ENCODE peak calls at places on chromosomes 3 and 15, in six cellular contexts. T, M, Z, A, F and K are unnamed samples.

GRCh38 chr3:187767266-187768032 is 22.2 kb upstream of the BCL6 start:
- DNase-seq in Z (no peak), M (peak; percentile 47), F (peak; percentile 65), T (no peak), A (peak; percentile 44), K (peak; percentile 72)

GRCh38 chr3:71546781-71547180 is 36.7 kb downstream of the FOXP1 start:
- DNase-seq in T (no peak), F (no peak), A (no peak), M (no peak), Z (no peak), K (no peak)

GRCh38 chr3:178439504-178439903 is 96.7 kb upstream of the KCNMB2 start:
- DNase-seq in F (peak; percentile 67), A (peak; percentile 77), Z (peak; percentile 26), T (no peak), M (peak; percentile 62), K (peak; percentile 53)

GRCh38 chr15:70083423-70083822 is 14.3 kb downstream of the TLE3 start:
- DNase-seq in T (no peak), F (no peak), A (no peak), Z (no peak), M (no peak), K (no peak)

GRCh38 chr15:39581501-39582285 is 814 bp downstream of the THBS1 start:
- DNase-seq in T (no peak), F (peak; percentile 32), Z (no peak), M (no peak), A (peak; percentile 55), K (no peak)

GRCh38 chr15:94002026-94002425 is 229.3 kb upstream of the MCTP2 start:
- DNase-seq in M (no peak), T (no peak), F (no peak), A (no peak), Z (no peak), K (no peak)

GRCh38 chr3:165983284-165983683 is 146.1 kb upstream of the BCHE start:
- DNase-seq in M (peak; percentile 5), Z (no peak), A (peak; percentile 40), F (peak; percentile 30), T (no peak), K (no peak)

GRCh38 chr3:187064210-187065115 is 74.8 kb downstream of the RPL39L start:
- DNase-seq in Z (no peak), A (peak; percentile 42), F (no peak), T (no peak), M (no peak), K (peak; percentile 23)

GRCh38 chr3:187684880-187685279 is 14.7 kb upstream of the SST start:
- DNase-seq in M (peak; percentile 67), Z (no peak), A (peak; percentile 82), F (peak; percentile 33), T (no peak), K (no peak)

GRCh38 chr3:77091809-77092208 is 51.9 kb downstream of the ROBO2 start:
- DNase-seq in F (no peak), T (no peak), M (no peak), A (no peak), Z (no peak), K (no peak)

GRCh38 chr15:90230071-90230494 is 3.7 kb downstream of the CIB1 start:
- DNase-seq in F (no peak), Z (peak; percentile 94), A (no peak), T (no peak), M (no peak), K (no peak)

GRCh38 chr3:127735767-127736693 is 63.3 kb downstream of the ABTB1 start:
- DNase-seq in A (peak; percentile 82), F (peak; percentile 85), Z (peak; percentile 63), T (no peak), M (peak; percentile 72), K (no peak)

GRCh38 chr3:30549600-30549999 is 56.8 kb upstream of the TGFBR2 start:
- DNase-seq in Z (no peak), A (no peak), T (no peak), M (no peak), F (no peak), K (no peak)

GRCh38 chr15:72199721-72200212 is 2.2 kb upstream of the GRAMD2A start:
- DNase-seq in M (peak; percentile 49), T (peak; percentile 83), Z (peak; percentile 90), A (peak; percentile 81), F (peak; percentile 67), K (peak; percentile 29)

GRCh38 chr3:137525471-137525870 is 238.6 kb upstream of the SOX14 start:
- DNase-seq in F (no peak), M (no peak), Z (no peak), T (no peak), A (no peak), K (no peak)

GRCh38 chr3:51024765-51025681 is 350.3 kb downstream of the DOCK3 start:
- DNase-seq in T (no peak), M (no peak), A (no peak), Z (no peak), F (no peak), K (no peak)

GRCh38 chr3:17678116-17678741 is 64.2 kb downstream of the TBC1D5 start:
- DNase-seq in Z (no peak), A (peak; percentile 52), T (no peak), F (peak; percentile 52), M (peak; percentile 72), K (peak; percentile 28)

GRCh38 chr3:38353151-38353550 is 6.6 kb downstream of the XYLB start:
- DNase-seq in T (peak; percentile 43), Z (peak; percentile 33), A (peak; percentile 34), F (peak; percentile 26), M (peak; percentile 21), K (no peak)

GRCh38 chr3:46442591-46443530 is 21.8 kb downstream of the LTF start:
- DNase-seq in T (no peak), Z (no peak), A (no peak), M (peak; percentile 19), F (peak; percentile 44), K (no peak)

GRCh38 chr3:195911041-195911945 is 2.9 kb upstream of the TNK2 start:
- DNase-seq in T (no peak), F (no peak), A (no peak), M (no peak), Z (no peak), K (no peak)

GRCh38 chr3:117719316-117719926 is 1009.8 kb downstream of the TUSC7 start:
- DNase-seq in Z (peak; percentile 22), M (no peak), T (no peak), F (peak; percentile 46), A (peak; percentile 52), K (no peak)

GRCh38 chr15:79606831-79607355 is 174.8 kb downstream of the MINAR1 start:
- DNase-seq in T (no peak), Z (no peak), F (no peak), A (no peak), M (no peak), K (no peak)

GRCh38 chr15:22950211-22950990 is 29.8 kb downstream of the CYFIP1 start:
- DNase-seq in M (no peak), T (no peak), Z (peak; percentile 35), A (no peak), F (no peak), K (no peak)

GRCh38 chr3:152902141-152902669 is 67.3 kb downstream of the P2RY1 start:
- DNase-seq in T (no peak), Z (no peak), A (peak; percentile 13), M (no peak), F (no peak), K (no peak)

GRCh38 chr3:105157766-105158085 is 209.0 kb upstream of the ALCAM start:
- DNase-seq in T (no peak), A (no peak), Z (no peak), F (no peak), M (no peak), K (no peak)
- H3K4me3 ChIP-seq in T (no peak overlapping the region), A (no peak overlapping the region), Z (no peak overlapping the region), F (no peak overlapping the region), M (no peak overlapping the region), K (no peak overlapping the region)

GRCh38 chr3:12898290-12898979 is 57.1 kb upstream of the RPL32 start:
- DNase-seq in T (no peak), F (no peak), A (no peak), Z (no peak), M (no peak), K (no peak)

GRCh38 chr3:12897537-12898289 is 56.3 kb upstream of the RPL32 start:
- DNase-seq in Z (no peak), F (peak; percentile 14), T (no peak), M (no peak), A (peak; percentile 55), K (no peak)

GRCh38 chr3:12900885-12901411 is 59.6 kb upstream of the RPL32 start:
- DNase-seq in M (no peak), Z (no peak), A (no peak), F (no peak), T (no peak), K (no peak)

GRCh38 chr3:12901631-12902045 is 60.3 kb upstream of the RPL32 start:
- DNase-seq in M (no peak), A (no peak), F (no peak), Z (no peak), T (no peak), K (no peak)

GRCh38 chr3:12898980-12899755 is 57.8 kb upstream of the RPL32 start:
- DNase-seq in T (no peak), A (no peak), M (no peak), Z (no peak), F (no peak), K (no peak)
- H3K4me3 ChIP-seq in T (no peak overlapping the region), A (no peak overlapping the region), M (no peak overlapping the region), Z (no peak overlapping the region), F (no peak overlapping the region), K (no peak overlapping the region)

GRCh38 chr15:75606026-75606425 is 19.5 kb downstream of the SNUPN start:
- DNase-seq in Z (no peak), T (no peak), A (no peak), M (no peak), F (no peak), K (no peak)
- H3K4me3 ChIP-seq in Z (no peak overlapping the region), T (no peak overlapping the region), A (no peak overlapping the region), M (no peak overlapping the region), F (no peak overlapping the region), K (no peak overlapping the region)

GRCh38 chr15:59273266-59273665 is 66.6 kb downstream of the LDHAL6B start:
- DNase-seq in A (no peak), Z (no peak), F (no peak), M (no peak), T (no peak), K (no peak)

GRCh38 chr15:59271595-59272201 is 65.1 kb downstream of the LDHAL6B start:
- DNase-seq in T (no peak), Z (no peak), A (no peak), M (no peak), F (no peak), K (no peak)

GRCh38 chr15:59268199-59268979 is 61.7 kb downstream of the LDHAL6B start:
- DNase-seq in A (no peak), M (no peak), T (no peak), F (peak; percentile 73), Z (no peak), K (peak; percentile 21)

GRCh38 chr15:59266015-59266414 is 59.4 kb downstream of the LDHAL6B start:
- DNase-seq in Z (no peak), A (no peak), T (no peak), F (no peak), M (no peak), K (no peak)

GRCh38 chr15:59268980-59269472 is 62.4 kb downstream of the LDHAL6B start:
- DNase-seq in F (no peak), Z (no peak), M (no peak), T (no peak), A (no peak), K (no peak)
- H3K4me3 ChIP-seq in F (no peak overlapping the region), Z (no peak overlapping the region), M (no peak overlapping the region), T (no peak overlapping the region), A (no peak overlapping the region), K (no peak overlapping the region)